ENCODE peak calls at places on chromosomes 12 and 14, in seven cellular contexts. T is H1, P is A549, R is HepG2, F is HCT116, E is K562, L is GM12878. U is an unnamed sample.

GRCh38 chr12:68113644-68114043 is 45.9 kb downstream of the IFNG start:
- DNase-seq in T (no peak), P (peak), R (no peak), F (peak), E (peak), L (no peak), U (no peak)

GRCh38 chr12:3490848-3491382 is at the start of gene PRMT8:
- DNase-seq in T (no peak), P (no peak), R (no peak), F (no peak), E (no peak), L (no peak), U (no peak)

GRCh38 chr14:92316937-92317336 is 6.0 kb upstream of the SLC24A4 start:
- DNase-seq in T (no peak), P (peak), R (no peak), F (peak), E (no peak), L (no peak), U (no peak)

GRCh38 chr12:120677765-120678473 is 9.0 kb upstream of the MLEC start:
- DNase-seq in T (no peak), P (peak), R (no peak), F (no peak), E (peak), L (peak), U (no peak)

GRCh38 chr12:14664434-14665023 is 31.9 kb downstream of the GUCY2C start:
- DNase-seq in T (no peak), P (peak), R (peak), F (peak), E (peak), L (no peak), U (peak)

GRCh38 chr12:27905285-27906126 is 67.0 kb downstream of the PTHLH start:
- DNase-seq in T (peak), P (no peak), R (no peak), F (no peak), E (no peak), L (no peak), U (no peak)

GRCh38 chr12:53071591-53072551 is 7.3 kb downstream of the SPRYD3 start:
- DNase-seq in T (no peak), P (no peak), R (no peak), F (no peak), E (peak), L (no peak), U (peak)

GRCh38 chr12:10212623-10213131 is at the start of gene GABARAPL1:
- DNase-seq in T (no peak), P (peak), R (peak), F (peak), E (peak), L (no peak), U (peak)

GRCh38 chr12:12976366-12976765 is 23.7 kb downstream of the HEBP1 start:
- DNase-seq in T (no peak), P (peak), R (no peak), F (no peak), E (no peak), L (no peak), U (peak)

GRCh38 chr12:26135010-26135420 is 10.2 kb upstream of the BHLHE41 start:
- DNase-seq in T (no peak), P (no peak), R (no peak), F (no peak), E (no peak), L (no peak), U (no peak)

GRCh38 chr12:77243345-77243744 is 178.0 kb upstream of the E2F7 start:
- DNase-seq in T (no peak), P (no peak), R (no peak), F (no peak), E (no peak), L (no peak), U (no peak)

GRCh38 chr12:122393822-122394221 is 28.6 kb downstream of the CLIP1 start:
- DNase-seq in T (no peak), P (no peak), R (no peak), F (no peak), E (no peak), L (no peak), U (no peak)

GRCh38 chr12:32134144-32134888 is 27.7 kb downstream of the BICD1 start:
- DNase-seq in T (no peak), P (no peak), R (no peak), F (no peak), E (no peak), L (peak), U (peak)

GRCh38 chr14:20551606-20552005 is 9.2 kb downstream of the RNASE9 start:
- DNase-seq in T (no peak), P (no peak), R (no peak), F (no peak), E (no peak), L (no peak), U (no peak)

GRCh38 chr14:30214014-30214413 is 286.4 kb upstream of the PRKD1 start:
- DNase-seq in T (no peak), P (no peak), R (no peak), F (no peak), E (no peak), L (no peak), U (peak)

GRCh38 chr12:29041621-29042020 is 107.5 kb upstream of the FAR2 start:
- DNase-seq in T (no peak), P (peak), R (no peak), F (peak), E (no peak), L (no peak), U (peak)

GRCh38 chr14:98198385-98198784 is 1073.6 kb downstream of the BCL11B start:
- DNase-seq in T (no peak), P (no peak), R (no peak), F (no peak), E (peak), L (no peak), U (no peak)

GRCh38 chr12:122318607-122319311 is 52.5 kb upstream of the VPS33A start:
- DNase-seq in T (no peak), P (peak), R (no peak), F (no peak), E (no peak), L (no peak), U (peak)

GRCh38 chr12:2290516-2291065 is 237.8 kb downstream of the CACNA1C start:
- DNase-seq in T (no peak), P (no peak), R (no peak), F (no peak), E (no peak), L (no peak), U (no peak)

GRCh38 chr12:24931666-24932405 is 17.1 kb downstream of the BCAT1 start:
- DNase-seq in T (no peak), P (no peak), R (no peak), F (no peak), E (no peak), L (peak), U (peak)

GRCh38 chr12:75444444-75445136 is 36.0 kb upstream of the GLIPR1 start:
- DNase-seq in T (no peak), P (peak), R (peak), F (no peak), E (no peak), L (no peak), U (peak)

GRCh38 chr14:104436047-104436531 is 143.5 kb upstream of the C14orf180 start:
- DNase-seq in T (no peak), P (no peak), R (no peak), F (no peak), E (no peak), L (no peak), U (no peak)

GRCh38 chr12:120538281-120539156 is 4.4 kb downstream of the RNF10 start:
- DNase-seq in T (no peak), P (peak), R (peak), F (no peak), E (peak), L (no peak), U (peak)

GRCh38 chr12:71621938-71622337 is 41.7 kb downstream of the ZFC3H1 start:
- DNase-seq in T (no peak), P (no peak), R (no peak), F (no peak), E (no peak), L (no peak), U (no peak)

GRCh38 chr14:95261616-95262510 is 57.8 kb downstream of the CLMN start:
- DNase-seq in T (no peak), P (no peak), R (no peak), F (no peak), E (no peak), L (no peak), U (no peak)

GRCh38 chr12:45128637-45129036 is 77.7 kb upstream of the DBX2 start:
- DNase-seq in T (no peak), P (no peak), R (no peak), F (no peak), E (no peak), L (no peak), U (no peak)

GRCh38 chr12:111180830-111181726 is 187.8 kb downstream of the PHETA1 start:
- DNase-seq in T (no peak), P (no peak), R (no peak), F (no peak), E (peak), L (no peak), U (peak)

GRCh38 chr12:105705765-105706164 is 375.3 kb downstream of the C12orf75 start:
- DNase-seq in T (no peak), P (peak), R (peak), F (peak), E (peak), L (no peak), U (peak)

GRCh38 chr14:65095633-65096205 is 6.6 kb downstream of the MAX start:
- DNase-seq in T (no peak), P (no peak), R (no peak), F (no peak), E (peak), L (no peak), U (peak)

GRCh38 chr12:116361404-116362223 is 84.1 kb upstream of the MED13L start:
- DNase-seq in T (no peak), P (no peak), R (no peak), F (no peak), E (no peak), L (no peak), U (no peak)

DNA sequence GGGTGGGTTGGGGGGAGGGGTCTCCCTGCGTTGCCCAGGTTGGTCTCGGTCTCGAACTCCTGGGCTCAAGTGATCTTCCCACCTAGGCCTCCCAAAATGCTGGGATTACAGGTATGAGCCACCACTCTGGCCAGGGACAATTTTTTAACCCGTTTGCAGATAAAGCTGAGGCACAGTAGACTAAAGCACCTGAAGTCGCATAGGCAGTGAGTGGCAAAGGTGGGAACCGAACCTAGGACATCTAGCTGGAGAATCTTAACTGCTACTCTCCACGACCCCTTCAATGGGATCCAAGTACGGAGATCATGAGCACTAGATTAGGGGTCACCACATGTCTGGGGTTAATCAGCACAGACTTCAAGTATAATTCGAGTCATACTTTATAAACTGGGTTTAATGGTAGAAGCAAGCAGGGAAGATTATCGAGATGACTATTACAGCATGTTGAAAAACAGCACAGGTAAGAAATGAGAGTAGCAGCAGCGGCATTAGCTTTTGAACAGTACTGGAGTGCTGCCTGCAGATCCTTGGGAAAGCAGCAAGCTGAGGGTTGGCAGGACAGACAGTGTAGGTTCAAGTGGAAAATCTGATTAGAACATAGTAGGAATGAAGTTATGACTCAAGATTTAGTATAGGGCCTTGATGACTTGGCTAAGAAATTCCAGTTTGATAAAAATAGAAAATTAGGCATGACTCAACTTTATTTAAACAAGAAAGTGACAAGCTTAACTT is 23.9 kb downstream of the NID2 start:
- DNase-seq in T (no peak), P (peak), R (no peak), F (no peak), E (no peak), L (no peak), U (peak)
- TF ChIP-seq RAD21 in T (no peak), P (no peak), R (no peak), F (no peak), E (no peak), L (no peak), U (peak)

GRCh38 chr12:65689508-65689907 is 134.8 kb upstream of the HMGA2 start:
- DNase-seq in T (no peak), P (no peak), R (no peak), F (no peak), E (no peak), L (no peak), U (no peak)

GRCh38 chr12:65682145-65682544 is 142.1 kb upstream of the HMGA2 start:
- DNase-seq in T (no peak), P (no peak), R (no peak), F (no peak), E (no peak), L (no peak), U (no peak)

GRCh38 chr12:65681226-65681625 is 143.1 kb upstream of the HMGA2 start:
- DNase-seq in T (no peak), P (no peak), R (no peak), F (no peak), E (peak), L (no peak), U (peak)

GRCh38 chr12:65684906-65685305 is 139.4 kb upstream of the HMGA2 start:
- DNase-seq in T (no peak), P (no peak), R (no peak), F (no peak), E (no peak), L (no peak), U (no peak)

DNA sequence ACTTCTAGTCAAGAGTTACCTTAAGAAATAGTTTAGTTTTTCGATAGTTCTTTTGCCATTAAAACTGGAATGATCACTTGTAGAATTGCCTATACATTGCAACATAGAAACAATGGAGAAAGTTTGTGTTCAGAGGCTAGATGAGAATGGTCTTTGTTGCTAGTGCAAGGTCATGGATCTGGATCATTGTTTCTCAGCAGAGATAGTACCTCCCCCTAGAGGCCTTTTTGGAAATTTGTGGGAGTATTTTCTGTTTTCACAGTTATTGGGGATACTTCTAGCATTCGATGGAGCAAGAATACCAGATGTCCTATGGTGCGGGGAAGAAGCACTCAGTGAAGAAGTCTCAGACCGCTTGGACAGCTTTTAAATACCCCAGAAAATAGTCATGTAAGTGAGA is 138.8 kb upstream of the HMGA2 start:
- DNase-seq in T (no peak), P (peak), R (peak), F (peak), E (peak), L (no peak), U (peak)
- TF ChIP-seq RAD21 in T (peak), P (peak), R (no peak), F (peak), E (peak), L (peak), U (peak)

DNA sequence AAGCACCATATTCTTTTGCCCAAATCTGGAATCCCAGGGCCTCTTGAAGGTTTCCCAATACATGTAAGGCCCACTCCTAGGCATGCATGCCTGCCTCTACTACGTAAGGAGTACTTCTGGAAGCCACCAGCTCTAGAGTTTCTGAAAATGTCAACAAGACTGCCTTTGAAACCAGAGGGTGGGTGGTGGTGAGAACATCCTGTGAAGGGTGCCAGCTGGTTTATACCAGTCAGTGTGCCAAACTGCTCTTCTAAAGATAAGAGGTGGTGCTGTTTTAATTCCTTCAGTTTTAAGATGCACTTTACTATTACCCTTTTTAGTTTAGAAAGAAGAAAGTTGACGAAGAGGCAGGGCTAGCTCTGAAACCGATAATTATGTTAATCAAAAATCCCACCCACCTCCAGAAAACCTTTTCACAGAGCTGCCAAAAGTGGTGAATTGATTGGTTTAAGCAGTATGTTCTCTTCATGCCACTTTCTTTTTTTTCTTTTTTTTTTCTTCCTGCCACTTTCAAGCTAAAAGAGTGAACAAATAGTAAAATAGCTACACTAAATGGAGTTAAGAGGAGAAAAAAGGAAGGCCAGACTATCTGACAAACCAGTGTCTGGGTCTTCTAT is 8.8 kb upstream of the WDR89 start:
- DNase-seq in T (no peak), P (no peak), R (no peak), F (no peak), E (no peak), L (peak), U (peak)
- TF ChIP-seq RAD21 in T (no peak), P (no peak), R (no peak), F (no peak), E (no peak), L (no peak), U (no peak)

DNA sequence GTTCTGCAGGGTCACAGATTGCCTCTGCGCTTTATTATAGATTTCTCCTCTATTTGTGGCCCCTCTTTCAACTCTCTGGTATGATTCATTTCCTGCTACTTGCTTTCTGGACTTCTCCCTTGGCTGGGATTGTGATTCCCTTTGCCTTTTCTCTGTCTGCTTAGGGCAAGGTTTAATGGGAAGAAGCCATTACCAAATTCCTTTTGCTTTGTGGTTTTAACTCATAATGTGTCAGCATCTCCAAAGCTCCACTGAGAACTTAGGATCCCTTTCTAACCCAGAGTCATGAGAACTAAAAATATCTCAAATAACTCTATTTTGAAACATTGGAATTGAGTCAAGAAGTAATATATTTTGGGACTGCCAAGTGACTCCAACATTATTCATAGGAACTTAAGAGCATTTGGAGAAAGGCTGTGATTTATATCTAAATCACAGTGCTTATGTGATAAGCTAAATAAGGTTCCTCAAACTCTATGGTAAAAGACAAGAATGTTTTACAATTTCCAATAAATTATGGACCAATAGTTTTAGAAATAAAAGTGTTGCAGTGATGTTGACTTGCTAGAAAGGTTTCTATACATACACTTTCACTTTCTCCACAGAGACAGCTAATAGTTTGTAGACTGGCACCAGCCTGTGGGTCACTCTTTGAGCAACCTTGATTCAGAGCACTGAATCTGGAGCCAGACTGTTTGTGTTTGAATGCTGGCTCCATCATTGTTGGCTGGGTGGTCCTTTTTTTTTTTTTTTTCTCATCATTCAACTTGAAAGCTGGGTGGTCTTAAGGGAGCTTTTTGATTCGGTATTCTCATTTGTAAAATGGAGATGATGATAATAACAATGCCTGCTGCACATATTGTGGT is 93.9 kb downstream of the DACT1 start:
- DNase-seq in T (no peak), P (peak), R (no peak), F (peak), E (no peak), L (no peak), U (peak)
- TF ChIP-seq RAD21 in T (no peak), P (no peak), R (no peak), F (peak), E (no peak), L (no peak), U (peak)

GRCh38 chr14:61244051-61244450 is 37.1 kb downstream of the TMEM30B start:
- DNase-seq in T (no peak), P (no peak), R (no peak), F (no peak), E (no peak), L (no peak), U (no peak)
- TF ChIP-seq RAD21 in T (no peak), P (no peak), R (no peak), F (no peak), E (no peak), L (no peak), U (no peak)

DNA sequence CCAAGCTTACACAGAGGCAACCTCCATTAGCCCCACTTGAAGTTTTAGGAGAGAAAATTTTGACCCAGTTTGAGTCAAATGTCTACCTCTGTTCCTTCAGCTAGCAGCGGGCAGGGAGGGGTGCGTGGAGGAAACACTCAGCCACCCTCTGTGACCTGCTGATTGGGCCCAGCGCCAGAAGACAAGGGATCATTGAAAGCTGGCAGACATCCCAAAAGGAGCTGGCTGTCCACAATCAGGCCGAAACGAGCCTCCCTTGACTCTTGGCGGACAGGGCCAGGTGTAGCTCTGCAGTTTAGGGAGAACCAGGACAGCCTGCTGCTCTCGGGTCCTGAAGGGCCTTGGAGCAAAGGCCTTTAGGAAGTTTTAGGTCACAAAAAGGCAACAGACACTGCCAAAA is 41.3 kb downstream of the CD9 start:
- DNase-seq in T (no peak), P (no peak), R (no peak), F (no peak), E (peak), L (no peak), U (no peak)
- TF ChIP-seq RAD21 in T (no peak), P (no peak), R (no peak), F (no peak), E (no peak), L (no peak), U (no peak)

GRCh38 chr14:22852940-22853767 is 16.8 kb downstream of the MMP14 start:
- DNase-seq in T (no peak), P (peak), R (peak), F (peak), E (peak), L (peak), U (peak)
- TF ChIP-seq RAD21 in T (peak), P (peak), R (peak), F (peak), E (peak), L (peak), U (peak)

U was measured in IMR-90.